ENCODE peak calls at places on chromosome 14, in four cellular contexts. One of them, this sample, is unnamed.
A peak's percentile ranks its signal among the peaks of the same experiment; 100 is the strongest.

GRCh38 chr14:80664576-80664975 is 277.0 kb downstream of the CEP128 start:
- DNase-seq in effector memory CD4-positive, alpha-beta T cell: no peak
- DNase-seq in BJ: no peak
- DNase-seq in GM23338: no peak
- DNase-seq in this sample: no peak

GRCh38 chr14:51210594-51210993 is 29.5 kb upstream of the TMX1 start:
- DNase-seq in effector memory CD4-positive, alpha-beta T cell: no peak
- DNase-seq in BJ: no peak
- DNase-seq in GM23338: no peak
- DNase-seq in this sample: no peak

GRCh38 chr14:104307246-104307626 is 168.8 kb downstream of the KIF26A start:
- DNase-seq in effector memory CD4-positive, alpha-beta T cell: no peak
- DNase-seq in BJ: no peak
- DNase-seq in GM23338: no peak
- DNase-seq in this sample: no peak

GRCh38 chr14:102916347-102917055 is 6.0 kb upstream of the AMN start:
- DNase-seq in effector memory CD4-positive, alpha-beta T cell: no peak
- DNase-seq in BJ: no peak
- DNase-seq in GM23338: no peak
- DNase-seq in this sample: no peak

GRCh38 chr14:89324501-89325298 is 92.3 kb downstream of the FOXN3 start:
- DNase-seq in effector memory CD4-positive, alpha-beta T cell: no peak
- DNase-seq in BJ: no peak
- DNase-seq in GM23338: no peak
- DNase-seq in this sample: no peak

GRCh38 chr14:75476274-75476995 is 45.8 kb upstream of the BATF start:
- DNase-seq in effector memory CD4-positive, alpha-beta T cell: no peak
- DNase-seq in BJ: no peak
- DNase-seq in GM23338: peak; percentile 73
- DNase-seq in this sample: no peak

GRCh38 chr14:67851785-67852410 is 32.3 kb downstream of the RAD51B start:
- DNase-seq in effector memory CD4-positive, alpha-beta T cell: no peak
- DNase-seq in BJ: no peak
- DNase-seq in GM23338: no peak
- DNase-seq in this sample: no peak

GRCh38 chr14:26233126-26233525 is 364.7 kb downstream of the NOVA1 start:
- DNase-seq in effector memory CD4-positive, alpha-beta T cell: no peak
- DNase-seq in BJ: no peak
- DNase-seq in GM23338: no peak
- DNase-seq in this sample: no peak

GRCh38 chr14:24408764-24409163 is 10.0 kb downstream of the NYNRIN start:
- DNase-seq in effector memory CD4-positive, alpha-beta T cell: no peak
- DNase-seq in BJ: no peak
- DNase-seq in GM23338: no peak
- DNase-seq in this sample: no peak

GRCh38 chr14:47790477-47790876 is 115.1 kb upstream of the MDGA2 start:
- DNase-seq in effector memory CD4-positive, alpha-beta T cell: no peak
- DNase-seq in BJ: no peak
- DNase-seq in GM23338: no peak
- DNase-seq in this sample: no peak

GRCh38 chr14:76201162-76201561 is 49.4 kb downstream of the GPATCH2L start:
- DNase-seq in effector memory CD4-positive, alpha-beta T cell: no peak
- DNase-seq in BJ: peak; percentile 6
- DNase-seq in GM23338: no peak
- DNase-seq in this sample: no peak

GRCh38 chr14:41285193-41285748 is 321.4 kb upstream of the LRFN5 start:
- DNase-seq in effector memory CD4-positive, alpha-beta T cell: no peak
- DNase-seq in BJ: no peak
- DNase-seq in GM23338: peak; percentile 66
- DNase-seq in this sample: no peak